ENCODE peak calls at places on chromosomes 7 and 10, in five cellular contexts. U is H1, C is mammary epithelial cell, O is Karpas-422, L is DND-41. Q is an unnamed sample.

GRCh38 chr10:60572511-60573194 is 183.0 kb upstream of the ANK3 start:
- DNase-seq in U (no peak), C (peak), O (no peak), L (no peak), Q (no peak)

GRCh38 chr10:28532223-28532508 is 752 bp upstream of the WAC start:
- DNase-seq in U (no peak), C (no peak), O (peak), L (no peak), Q (no peak)

GRCh38 chr10:102644646-102645387 is 538 bp downstream of the TRIM8 start:
- DNase-seq in U (peak), C (peak), O (peak), L (peak), Q (no peak)

GRCh38 chr10:98309366-98310355 is 41.7 kb upstream of the LOXL4 start:
- DNase-seq in U (peak), C (peak), O (no peak), L (peak), Q (no peak)

GRCh38 chr7:45146531-45147379 is 10.8 kb upstream of the RAMP3 start:
- DNase-seq in U (no peak), C (no peak), O (no peak), L (no peak), Q (no peak)

GRCh38 chr7:105024734-105025133 is 10.7 kb downstream of the KMT2E start:
- DNase-seq in U (no peak), C (no peak), O (no peak), L (no peak), Q (no peak)

GRCh38 chr7:77887567-77887966 is 89.0 kb downstream of the PHTF2 start:
- DNase-seq in U (no peak), C (peak), O (no peak), L (no peak), Q (no peak)

GRCh38 chr7:87935373-87935706 is 1.3 kb downstream of the ADAM22 start:
- DNase-seq in U (no peak), C (no peak), O (no peak), L (no peak), Q (no peak)

GRCh38 chr7:25181537-25181936 is 46.7 kb downstream of the NPVF start:
- DNase-seq in U (no peak), C (no peak), O (no peak), L (no peak), Q (no peak)

GRCh38 chr7:25180592-25180923 is 47.7 kb downstream of the NPVF start:
- DNase-seq in U (no peak), C (no peak), O (no peak), L (no peak), Q (no peak)

GRCh38 chr7:25179771-25180591 is 48.3 kb downstream of the NPVF start:
- DNase-seq in U (peak), C (peak), O (peak), L (peak), Q (peak)

GRCh38 chr7:25179325-25179724 is 49.0 kb downstream of the NPVF start:
- DNase-seq in U (no peak), C (no peak), O (peak), L (no peak), Q (no peak)

GRCh38 chr7:25180946-25181345 is 47.3 kb downstream of the NPVF start:
- DNase-seq in U (no peak), C (no peak), O (no peak), L (no peak), Q (no peak)
- H3K9ac ChIP-seq in U (no peak), C (no peak), O (peak), L (peak), Q (no peak)

GRCh38 chr7:23378996-23379395 is 79.9 kb downstream of the MALSU1 start:
- DNase-seq in U (no peak), C (no peak), O (no peak), L (no peak), Q (no peak)
- H3K9ac ChIP-seq in U (no peak), C (no peak), O (no peak), L (no peak), Q (no peak)

DNA sequence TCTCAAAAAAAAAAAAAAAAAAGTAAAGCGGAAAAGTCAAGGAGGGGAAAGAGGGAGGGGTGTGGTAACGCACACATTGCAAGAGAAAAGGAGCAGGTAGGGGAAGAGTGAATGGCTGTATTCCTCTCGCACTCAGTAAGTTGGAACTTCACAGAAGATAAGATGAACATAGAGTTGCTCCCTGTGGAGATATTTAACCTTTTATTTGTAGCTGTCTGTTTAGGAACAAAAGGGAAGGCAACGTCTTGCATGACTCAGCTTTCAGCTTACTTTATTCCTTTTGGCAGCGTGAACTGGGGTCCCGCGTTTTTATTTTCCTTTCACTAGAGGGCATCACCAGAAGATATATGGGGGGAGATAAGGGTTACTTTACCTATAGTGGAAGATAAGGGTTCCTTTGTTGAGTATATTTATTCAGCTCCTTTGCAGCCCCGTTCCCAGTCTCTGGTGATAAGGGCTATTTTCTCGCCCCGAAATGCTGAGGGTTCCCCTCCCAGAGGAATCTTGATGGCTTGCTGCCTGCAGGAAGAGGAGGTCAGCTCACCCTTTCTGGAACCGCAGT is 78.5 kb downstream of the APBB1IP start:
- DNase-seq in U (peak), C (no peak), O (no peak), L (no peak), Q (no peak)
- H3K9ac ChIP-seq in U (no peak), C (no peak), O (no peak), L (no peak), Q (no peak)

GRCh38 chr7:53272081-53272480 is 236.6 kb downstream of the POM121L12 start:
- DNase-seq in U (no peak), C (no peak), O (no peak), L (no peak), Q (no peak)
- H3K9ac ChIP-seq in U (no peak), C (no peak), O (no peak), L (no peak), Q (no peak)

GRCh38 chr7:116502201-116503096 is 2.9 kb downstream of the CAV2 start:
- DNase-seq in U (no peak), C (no peak), O (no peak), L (no peak), Q (no peak)
- H3K9ac ChIP-seq in U (no peak), C (peak), O (no peak), L (no peak), Q (peak)

DNA sequence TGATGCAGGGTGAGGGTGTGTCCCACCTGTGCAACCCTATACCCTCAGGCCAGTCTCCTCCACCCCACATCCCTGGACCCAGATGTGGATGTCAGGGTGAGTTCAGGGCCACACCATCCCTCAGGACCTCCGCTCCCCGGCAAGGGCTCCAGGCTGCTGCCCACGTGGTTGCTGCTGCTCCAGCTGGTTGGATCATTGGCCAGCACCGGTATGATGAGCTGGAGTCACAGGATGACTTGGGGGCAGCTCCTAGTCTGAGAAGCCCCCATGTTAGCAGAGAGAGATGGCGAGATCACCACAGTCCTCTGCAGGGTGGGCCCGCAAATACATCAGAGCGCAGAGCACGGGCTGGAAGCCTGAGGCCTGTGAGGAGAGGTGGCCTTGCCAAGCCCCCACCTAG is 103.3 kb upstream of the GDF10 start:
- DNase-seq in U (no peak), C (no peak), O (no peak), L (no peak), Q (no peak)
- H3K9ac ChIP-seq in U (no peak), C (no peak), O (no peak), L (no peak), Q (no peak)

GRCh38 chr7:1251796-1252542 is 19.3 kb downstream of the UNCX start:
- DNase-seq in U (no peak), C (no peak), O (no peak), L (no peak), Q (no peak)
- H3K9ac ChIP-seq in U (no peak), C (no peak), O (no peak), L (no peak), Q (no peak)

GRCh38 chr7:27160546-27161213 is 4.2 kb upstream of the HOXA7 start:
- DNase-seq in U (peak), C (peak), O (peak), L (peak), Q (no peak)
- H3K9ac ChIP-seq in U (no peak), C (peak), O (peak), L (peak), Q (peak)

GRCh38 chr10:70139151-70139996 is 6.7 kb upstream of the AIFM2 start:
- DNase-seq in U (peak), C (no peak), O (no peak), L (no peak), Q (no peak)

GRCh38 chr10:70137135-70137534 is 4.5 kb upstream of the AIFM2 start:
- DNase-seq in U (no peak), C (no peak), O (no peak), L (no peak), Q (no peak)

GRCh38 chr10:70140297-70140696 is 6.2 kb downstream of the TYSND1 start:
- DNase-seq in U (no peak), C (no peak), O (no peak), L (no peak), Q (no peak)

GRCh38 chr10:70139997-70140250 is 6.6 kb downstream of the TYSND1 start:
- DNase-seq in U (no peak), C (no peak), O (no peak), L (no peak), Q (no peak)

DNA sequence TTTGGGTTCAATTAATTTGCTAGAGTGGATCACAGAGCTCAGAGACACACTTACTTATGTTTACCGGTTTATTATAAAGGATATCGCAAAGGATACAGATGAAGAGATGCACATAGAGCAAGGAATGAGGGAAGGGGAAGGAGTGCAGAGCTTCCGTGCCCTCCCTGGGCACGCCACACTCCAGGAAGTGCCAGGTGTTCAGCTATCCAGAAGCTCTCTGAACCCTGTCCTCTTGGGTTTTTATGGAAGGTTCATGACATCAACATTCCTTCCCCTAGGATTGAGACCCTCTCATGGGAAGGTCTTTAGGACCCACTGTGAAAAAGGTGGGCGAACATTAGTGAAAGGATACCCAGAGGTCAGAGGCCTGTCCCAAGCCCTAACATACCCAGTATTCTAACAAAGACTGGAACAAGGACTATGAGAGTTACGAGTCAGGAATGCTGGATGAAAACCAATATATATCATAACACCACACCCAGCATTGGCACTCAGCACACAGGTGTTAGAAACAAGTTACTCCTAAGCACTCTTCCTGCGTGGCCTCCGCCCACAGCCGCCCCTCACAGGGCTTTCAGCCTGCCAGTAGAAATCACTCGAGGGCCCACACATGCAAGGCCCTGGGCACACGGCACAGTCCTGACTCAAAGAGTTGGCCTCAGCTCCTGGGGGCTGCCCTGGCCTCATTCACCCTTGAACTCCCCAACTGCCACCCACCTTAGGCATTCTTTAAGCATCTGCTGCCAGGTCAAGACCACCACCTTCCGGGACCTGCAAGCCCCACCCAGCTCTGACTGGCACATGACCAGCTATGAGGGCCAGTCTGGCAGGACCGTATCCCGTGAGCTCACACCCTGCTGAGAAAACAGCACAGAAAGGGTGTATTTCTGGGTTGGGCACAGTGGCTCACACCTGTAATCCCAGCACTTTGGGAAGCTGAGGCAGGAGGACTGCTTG is 5.6 kb upstream of the AIFM2 start:
- DNase-seq in U (peak), C (no peak), O (no peak), L (no peak), Q (no peak)
- H3K9ac ChIP-seq in U (no peak), C (no peak), O (no peak), L (no peak), Q (no peak)

GRCh38 chr7:97027427-97028234 is 3.0 kb upstream of the DLX5 start:
- DNase-seq in U (peak), C (peak), O (peak), L (peak), Q (peak)
- H3K9ac ChIP-seq in U (no peak), C (no peak), O (peak), L (no peak), Q (no peak)